ENCODE peak calls at places on chromosomes 5 and 9, in eight cellular contexts. O is adrenal gland, U is prostate gland, E is Peyer's patch, N is uterus, J is tibial nerve, D is esophagus muscularis mucosa, P is IMR-90. S is an unnamed sample.

GRCh38 chr5:77900691-77901090 is 124.6 kb upstream of the TBCA start:
- DNase-seq in O (no peak), U (no peak), E (no peak), N (no peak), J (no peak), D (no peak), P (no peak), S (no peak)

GRCh38 chr9:82031538-82032280 is 43.1 kb downstream of the SPATA31D1 start:
- DNase-seq in O (peak), U (peak), E (no peak), N (peak), J (no peak), D (no peak), P (peak), S (peak)

GRCh38 chr9:110640736-110641135 is 27.9 kb upstream of the MUSK start:
- DNase-seq in O (no peak), U (no peak), E (no peak), N (no peak), J (no peak), D (no peak), P (no peak), S (no peak)

GRCh38 chr5:73983661-73984060 is 357.7 kb downstream of the ARHGEF28 start:
- DNase-seq in O (no peak), U (peak), E (no peak), N (no peak), J (no peak), D (peak), P (no peak), S (no peak)

GRCh38 chr9:70641031-70641430 is 226.6 kb upstream of the KLF9 start:
- DNase-seq in O (no peak), U (no peak), E (no peak), N (no peak), J (no peak), D (no peak), P (no peak), S (no peak)

GRCh38 chr9:34398875-34399274 is 22.2 kb upstream of the MYORG start:
- DNase-seq in O (no peak), U (no peak), E (no peak), N (no peak), J (no peak), D (no peak), P (no peak), S (no peak)

GRCh38 chr5:145233461-145233860 is 601.7 kb downstream of the PRELID2 start:
- DNase-seq in O (no peak), U (no peak), E (no peak), N (no peak), J (no peak), D (no peak), P (no peak), S (no peak)

GRCh38 chr9:77601476-77602056 is 46.6 kb downstream of the GNA14 start:
- DNase-seq in O (no peak), U (no peak), E (no peak), N (no peak), J (no peak), D (peak), P (no peak), S (no peak)

GRCh38 chr5:949275-949543 is 56.5 kb downstream of the TRIP13 start:
- DNase-seq in O (no peak), U (no peak), E (no peak), N (no peak), J (no peak), D (no peak), P (no peak), S (no peak)

GRCh38 chr5:167814828-167815227 is 476.6 kb upstream of the WWC1 start:
- DNase-seq in O (no peak), U (no peak), E (no peak), N (no peak), J (no peak), D (no peak), P (peak), S (peak)

GRCh38 chr5:157740211-157740610 is 3.3 kb upstream of the LSM11 start:
- DNase-seq in O (no peak), U (no peak), E (no peak), N (no peak), J (no peak), D (no peak), P (no peak), S (no peak)

GRCh38 chr9:6946583-6946982 is 188.8 kb downstream of the KDM4C start:
- DNase-seq in O (no peak), U (no peak), E (no peak), N (no peak), J (no peak), D (no peak), P (no peak), S (no peak)

GRCh38 chr5:34548086-34548403 is 108.1 kb upstream of the RAI14 start:
- DNase-seq in O (no peak), U (no peak), E (no peak), N (no peak), J (no peak), D (no peak), P (no peak), S (no peak)

GRCh38 chr9:72333758-72334157 is 31.2 kb downstream of the ZFAND5 start:
- DNase-seq in O (no peak), U (no peak), E (no peak), N (no peak), J (no peak), D (no peak), P (no peak), S (no peak)

GRCh38 chr5:88188458-88189132 is 80.0 kb downstream of the TMEM161B start:
- DNase-seq in O (no peak), U (no peak), E (no peak), N (no peak), J (no peak), D (no peak), P (no peak), S (no peak)

GRCh38 chr9:101536351-101536750 is 2.7 kb downstream of the RNF20 start:
- DNase-seq in O (no peak), U (no peak), E (no peak), N (no peak), J (no peak), D (no peak), P (peak), S (no peak)

GRCh38 chr5:1005362-1005851 is 3.2 kb upstream of the NKD2 start:
- DNase-seq in O (no peak), U (no peak), E (peak), N (peak), J (peak), D (no peak), P (no peak), S (no peak)

GRCh38 chr9:100579665-100580064 is 1.8 kb downstream of the CAVIN4 start:
- DNase-seq in O (no peak), U (no peak), E (no peak), N (no peak), J (no peak), D (no peak), P (peak), S (no peak)

GRCh38 chr9:72585737-72586136 is 64.3 kb downstream of the TMC1 start:
- DNase-seq in O (no peak), U (no peak), E (no peak), N (no peak), J (no peak), D (no peak), P (peak), S (no peak)

GRCh38 chr5:168578506-168579205 is 512 bp downstream of the PANK3 start:
- DNase-seq in O (peak), U (no peak), E (no peak), N (no peak), J (no peak), D (no peak), P (no peak), S (no peak)

GRCh38 chr5:55533806-55534435 is 843 bp downstream of the PLPP1 start:
- DNase-seq in O (peak), U (peak), E (no peak), N (peak), J (no peak), D (peak), P (peak), S (peak)

GRCh38 chr5:172410839-172411238 is 43.5 kb downstream of the SH3PXD2B start:
- DNase-seq in O (no peak), U (no peak), E (no peak), N (peak), J (no peak), D (no peak), P (peak), S (no peak)

GRCh38 chr9:129553277-129553676 is 67.6 kb downstream of the C9orf50 start:
- DNase-seq in O (no peak), U (no peak), E (no peak), N (peak), J (no peak), D (no peak), P (no peak), S (no peak)

GRCh38 chr9:125405938-125406811 is 144.5 kb downstream of the GAPVD1 start:
- DNase-seq in O (no peak), U (no peak), E (no peak), N (no peak), J (no peak), D (no peak), P (peak), S (peak)

GRCh38 chr9:124480621-124480981 is 26.6 kb downstream of the NR5A1 start:
- DNase-seq in O (peak), U (no peak), E (no peak), N (no peak), J (no peak), D (no peak), P (peak), S (no peak)

GRCh38 chr5:159777049-159777448 is 139.2 kb upstream of the ADRA1B start:
- DNase-seq in O (no peak), U (no peak), E (no peak), N (no peak), J (no peak), D (no peak), P (peak), S (no peak)

GRCh38 chr9:77386187-77386586 is 208.9 kb downstream of the VPS13A start:
- DNase-seq in O (no peak), U (no peak), E (no peak), N (no peak), J (no peak), D (no peak), P (peak), S (no peak)

GRCh38 chr5:74991522-74991921 is 60.8 kb downstream of the GCNT4 start:
- DNase-seq in O (no peak), U (no peak), E (no peak), N (no peak), J (no peak), D (no peak), P (no peak), S (no peak)

GRCh38 chr5:78953092-78953800 is 31.9 kb downstream of the ARSB start:
- DNase-seq in O (no peak), U (no peak), E (no peak), N (no peak), J (no peak), D (no peak), P (peak), S (no peak)

GRCh38 chr9:88387035-88387732 is 1.1 kb upstream of the SPIN1 start:
- DNase-seq in O (peak), U (peak), E (no peak), N (no peak), J (no peak), D (no peak), P (peak), S (no peak)
- TF ChIP-seq POLR2A in O (no peak), U (no peak), E (no peak), N (no peak), J (no peak), D (no peak), P (no peak), S (no peak)

DNA sequence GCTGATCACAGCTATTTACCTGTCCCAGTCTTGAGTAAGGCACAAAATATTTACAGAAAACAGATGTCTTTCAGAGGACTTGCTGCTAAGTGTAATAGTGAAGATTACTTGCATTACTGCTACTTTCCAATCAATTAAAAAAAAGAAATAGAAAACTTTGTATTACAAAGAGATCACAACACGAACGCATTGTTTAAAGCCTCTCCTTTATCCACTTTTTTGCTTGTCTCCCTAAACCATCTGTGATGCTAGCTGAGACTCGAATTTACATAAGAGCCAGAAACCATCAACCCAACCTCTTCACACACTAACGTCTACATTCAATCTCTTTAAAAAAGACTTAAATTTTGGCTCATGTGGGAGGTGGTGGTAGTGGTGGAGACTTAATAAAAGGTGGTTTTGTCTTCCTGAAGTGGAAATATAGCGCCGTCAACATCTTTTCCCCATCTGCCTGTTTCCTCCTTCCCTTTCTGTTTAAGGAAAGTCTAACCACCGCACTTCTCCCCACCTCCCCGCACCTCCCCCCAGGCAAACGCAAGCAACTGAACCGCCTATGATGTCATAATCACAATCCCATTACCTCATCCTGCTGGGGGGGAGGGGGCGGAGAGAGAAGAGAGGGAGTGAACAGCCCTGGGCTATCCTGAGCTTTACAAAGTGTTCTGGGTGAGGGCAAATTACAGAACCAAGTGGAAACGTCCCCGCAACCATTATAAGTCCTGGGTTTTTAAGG is 948 bp upstream of the FAM53C start:
- DNase-seq in O (peak), U (peak), E (peak), N (peak), J (peak), D (peak), P (peak), S (peak)
- TF ChIP-seq POLR2A in O (no peak), U (no peak), E (no peak), N (no peak), J (no peak), D (no peak), P (no peak), S (no peak)

DNA sequence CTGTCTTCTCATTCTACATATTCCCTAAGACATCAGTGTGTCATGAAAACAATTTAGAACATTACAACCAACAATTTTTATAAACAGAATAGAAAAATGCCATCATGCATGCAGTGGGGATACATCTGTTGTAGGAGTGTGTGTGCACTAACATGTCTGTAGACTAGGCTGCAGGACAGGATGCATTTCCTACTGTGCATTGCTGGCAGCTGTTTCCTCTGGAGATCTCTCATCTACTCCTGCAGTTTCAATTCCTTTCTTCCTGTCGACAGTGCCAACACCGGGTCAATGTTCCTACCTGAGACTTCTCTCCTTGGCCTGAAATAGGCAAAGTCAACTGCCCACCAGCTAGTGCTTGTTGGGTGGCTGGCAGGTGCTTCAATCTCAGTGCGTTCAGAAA is 69.8 kb downstream of the ANKH start:
- DNase-seq in O (no peak), U (no peak), E (no peak), N (no peak), J (no peak), D (no peak), P (no peak), S (no peak)
- TF ChIP-seq POLR2A in O (no peak), U (no peak), E (no peak), N (no peak), J (no peak), D (no peak), P (no peak), S (no peak)

GRCh38 chr9:122348791-122349190 is 22.0 kb upstream of the PTGS1 start:
- DNase-seq in O (no peak), U (no peak), E (no peak), N (no peak), J (no peak), D (no peak), P (no peak), S (no peak)

GRCh38 chr9:122349201-122349600 is 21.6 kb upstream of the PTGS1 start:
- DNase-seq in O (no peak), U (no peak), E (no peak), N (no peak), J (no peak), D (no peak), P (no peak), S (no peak)

GRCh38 chr9:122346478-122347347 is 24.1 kb upstream of the PTGS1 start:
- DNase-seq in O (peak), U (peak), E (no peak), N (peak), J (peak), D (no peak), P (no peak), S (no peak)

GRCh38 chr9:122348288-122348777 is 22.5 kb upstream of the PTGS1 start:
- DNase-seq in O (peak), U (no peak), E (no peak), N (no peak), J (no peak), D (no peak), P (no peak), S (no peak)

DNA sequence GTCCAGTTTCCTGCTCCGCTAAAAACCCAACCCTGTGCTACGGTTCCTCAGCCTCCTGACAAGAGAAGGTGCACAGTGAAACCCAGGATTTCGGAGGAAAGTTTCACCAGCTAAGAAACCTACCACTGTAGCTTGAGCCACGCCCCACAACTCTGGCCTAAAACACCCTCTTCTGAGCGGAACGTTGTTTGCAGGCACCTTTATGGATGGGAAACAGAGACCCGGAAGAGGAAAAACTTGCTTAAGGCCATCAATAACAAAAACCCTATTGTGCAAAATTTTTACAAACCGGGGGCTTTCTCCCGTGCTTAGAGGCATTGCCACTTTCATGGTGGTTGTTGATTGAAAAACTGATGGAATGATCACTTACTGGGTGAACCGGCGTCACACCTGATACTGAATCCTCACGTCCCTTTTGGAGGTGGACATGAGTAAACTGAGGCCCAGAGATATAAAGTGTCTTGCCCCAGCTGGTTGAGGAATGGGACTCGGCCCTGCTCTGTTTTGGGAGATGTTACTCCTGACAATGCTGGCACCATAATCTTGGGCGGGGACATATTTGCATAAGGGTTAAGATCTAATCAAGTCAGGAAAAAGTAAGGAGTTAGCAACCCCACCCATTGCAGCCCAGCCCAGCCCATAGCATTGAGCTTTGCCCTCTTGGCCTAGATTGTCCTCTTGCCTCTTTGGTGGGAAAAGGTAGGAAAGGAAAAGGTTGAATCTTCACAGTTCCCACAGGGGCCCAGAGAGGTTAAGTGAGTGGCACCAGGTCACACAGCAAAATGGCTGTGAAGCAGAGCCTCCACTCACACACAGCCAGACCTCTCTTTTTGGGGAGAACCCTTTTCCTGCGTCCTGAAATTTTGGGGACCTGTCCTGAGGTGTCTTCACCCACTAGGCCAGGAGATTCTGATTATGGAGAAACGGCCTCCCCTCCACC is 23.2 kb upstream of the PTGS1 start:
- DNase-seq in O (no peak), U (no peak), E (peak), N (no peak), J (no peak), D (no peak), P (no peak), S (no peak)
- TF ChIP-seq POLR2A in O (no peak), U (no peak), E (no peak), N (no peak), J (no peak), D (no peak), P (no peak), S (no peak)

DNA sequence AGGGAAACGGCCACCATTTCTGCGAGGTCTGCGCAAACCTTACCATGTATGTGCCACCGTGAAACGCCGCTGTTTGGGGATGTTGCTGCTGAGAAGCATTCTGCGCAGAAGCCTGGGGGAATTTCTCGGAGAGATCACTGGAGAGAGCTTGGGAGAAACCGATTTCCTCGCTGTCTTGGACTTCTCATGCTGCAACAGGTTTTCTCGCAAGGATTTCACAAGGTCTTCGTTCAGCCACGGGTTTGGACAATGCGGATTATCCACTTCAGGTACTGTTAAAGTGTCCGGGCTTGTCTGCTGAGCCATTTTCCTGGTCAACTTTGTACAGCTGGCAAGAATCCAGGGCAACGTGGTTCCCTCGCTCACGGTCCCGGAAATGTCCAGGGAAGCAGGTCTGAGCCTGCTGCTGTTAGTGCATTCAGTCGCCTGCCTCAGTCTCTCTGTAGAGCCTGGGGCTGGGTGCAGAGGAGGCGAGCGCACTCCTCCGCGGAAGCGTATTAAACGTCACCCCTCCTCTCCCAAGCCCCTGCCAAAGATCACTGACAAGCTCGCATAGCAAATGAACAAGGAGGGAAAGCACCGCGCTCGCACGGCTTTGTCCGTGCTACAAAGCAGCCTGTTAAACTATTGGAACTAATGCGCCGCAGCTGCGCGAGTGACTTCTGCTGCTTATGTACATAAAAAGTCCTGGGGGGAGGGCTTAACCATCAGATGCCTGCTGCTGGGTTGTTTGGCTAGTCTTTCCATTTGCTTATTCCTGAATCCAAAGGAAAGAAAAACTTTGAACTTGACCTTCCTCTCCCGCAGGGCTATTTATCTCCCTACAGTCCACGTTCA is 125.1 kb downstream of the PDE4D start:
- DNase-seq in O (peak), U (peak), E (peak), N (peak), J (peak), D (no peak), P (peak), S (no peak)
- TF ChIP-seq POLR2A in O (no peak), U (peak), E (no peak), N (peak), J (peak), D (no peak), P (no peak), S (no peak)

GRCh38 chr5:134371834-134372340 is 518 bp downstream of the UBE2B start:
- DNase-seq in O (peak), U (peak), E (peak), N (peak), J (peak), D (no peak), P (peak), S (peak)
- TF ChIP-seq POLR2A in O (peak), U (peak), E (no peak), N (no peak), J (no peak), D (no peak), P (no peak), S (peak)

GRCh38 chr5:25716680-25717079 is 1071.9 kb upstream of the CDH10 start:
- DNase-seq in O (no peak), U (no peak), E (no peak), N (no peak), J (no peak), D (no peak), P (no peak), S (no peak)
- TF ChIP-seq POLR2A in O (no peak), U (no peak), E (no peak), N (no peak), J (no peak), D (no peak), P (no peak), S (no peak)

GRCh38 chr9:36036780-36037579 is at the start of gene RECK:
- DNase-seq in O (peak), U (peak), E (peak), N (peak), J (peak), D (peak), P (peak), S (peak)
- TF ChIP-seq POLR2A in O (peak), U (peak), E (no peak), N (peak), J (peak), D (peak), P (peak), S (peak)

S was measured in H54.